ENCODE peak calls at places on chromosomes 2 and 18, in eight cellular contexts. W is lower lobe of right lung, Q is uterus, L is right atrium auricular region, F is psoas muscle, G is testis, N is upper lobe of right lung, B is fibroblast of lung. E is an unnamed sample.

GRCh38 chr2:195500878-195501277 is 156.1 kb upstream of the SLC39A10 start:
- DNase-seq in G (no peak), B (peak; percentile 6), Q (no peak), N (no peak), F (no peak), L (no peak), W (no peak), E (no peak)

GRCh38 chr18:3906072-3906471 is 456.1 kb downstream of the TGIF1 start:
- DNase-seq in Q (no peak), F (no peak), N (no peak), W (no peak), L (no peak), G (no peak), B (peak; percentile 36), E (no peak)

GRCh38 chr2:71601136-71602114 is 148.1 kb downstream of the DYSF start:
- DNase-seq in L (no peak), Q (no peak), B (no peak), N (peak; percentile 42), W (peak; percentile 27), F (peak; percentile 36), G (no peak), E (no peak)

GRCh38 chr2:185780890-185781289 is 42.3 kb downstream of the FSIP2 start:
- DNase-seq in W (no peak), F (no peak), G (no peak), B (peak; percentile 1), L (no peak), N (no peak), Q (no peak), E (no peak)

GRCh38 chr2:44718431-44718830 is 223.1 kb upstream of the SIX3 start:
- DNase-seq in G (no peak), N (no peak), W (no peak), L (no peak), B (no peak), Q (no peak), F (no peak), E (no peak)

GRCh38 chr2:219294356-219295351 is 14.5 kb downstream of the PTPRN start:
- DNase-seq in F (peak; percentile 93), Q (peak; percentile 88), B (peak; percentile 61), N (peak; percentile 94), G (peak; percentile 93), L (peak; percentile 87), W (peak; percentile 93), E (peak; percentile 60)

GRCh38 chr2:192546566-192546965 is 351.8 kb upstream of the TMEFF2 start:
- DNase-seq in F (no peak), N (no peak), B (no peak), Q (no peak), L (no peak), W (no peak), G (no peak), E (no peak)

GRCh38 chr2:11775384-11775783 is 29.0 kb downstream of the LPIN1 start:
- DNase-seq in N (no peak), L (no peak), F (no peak), W (no peak), G (no peak), B (peak; percentile 51), Q (no peak), E (no peak)

GRCh38 chr2:235034270-235035135 is 82.7 kb downstream of the SH3BP4 start:
- DNase-seq in F (no peak), G (no peak), N (peak; percentile 57), L (no peak), Q (no peak), B (no peak), W (no peak), E (no peak)

GRCh38 chr18:13572148-13572547 is 154.2 kb downstream of the FAM210A start:
- DNase-seq in Q (no peak), W (no peak), B (no peak), L (no peak), F (no peak), N (no peak), G (no peak), E (no peak)

GRCh38 chr18:10051877-10052631 is 138.2 kb downstream of the VAPA start:
- DNase-seq in W (no peak), B (peak; percentile 96), N (no peak), L (peak; percentile 88), Q (peak; percentile 87), G (peak; percentile 63), F (peak; percentile 72), E (peak; percentile 48)

GRCh38 chr2:180124273-180124881 is 117.3 kb upstream of the CWC22 start:
- DNase-seq in Q (no peak), G (no peak), N (no peak), B (peak; percentile 46), W (no peak), F (no peak), L (no peak), E (peak; percentile 59)

GRCh38 chr2:209431701-209432100 is 7.9 kb downstream of the MAP2 start:
- DNase-seq in F (no peak), Q (no peak), G (no peak), W (no peak), L (no peak), B (peak; percentile 85), N (no peak), E (no peak)

GRCh38 chr2:170848587-170848986 is 31.9 kb downstream of the GAD1 start:
- DNase-seq in G (no peak), L (no peak), W (no peak), Q (no peak), F (no peak), B (peak; percentile 79), N (no peak), E (peak; percentile 67)

GRCh38 chr18:75073654-75074053 is 135.3 kb downstream of the PTGR3 start:
- DNase-seq in F (no peak), Q (no peak), L (no peak), N (no peak), B (no peak), W (no peak), G (peak; percentile 9), E (no peak)

GRCh38 chr2:176081993-176082884 is 1.5 kb downstream of the EVX2 start:
- DNase-seq in W (no peak), N (no peak), L (peak; percentile 28), Q (no peak), F (no peak), G (no peak), B (no peak), E (no peak)

GRCh38 chr2:11764359-11764758 is 17.9 kb downstream of the LPIN1 start:
- DNase-seq in F (no peak), N (no peak), W (no peak), B (no peak), G (no peak), L (no peak), Q (no peak), E (no peak)

GRCh38 chr2:19358242-19359020 is at the start of gene OSR1:
- DNase-seq in B (peak; percentile 53), L (peak; percentile 75), W (no peak), Q (peak; percentile 75), G (peak; percentile 82), F (peak; percentile 85), N (no peak), E (peak; percentile 75)

GRCh38 chr2:60954139-60954538 is 63.4 kb upstream of the PEX13 start:
- DNase-seq in L (no peak), W (no peak), G (no peak), N (no peak), Q (no peak), B (no peak), F (no peak), E (no peak)

DNA sequence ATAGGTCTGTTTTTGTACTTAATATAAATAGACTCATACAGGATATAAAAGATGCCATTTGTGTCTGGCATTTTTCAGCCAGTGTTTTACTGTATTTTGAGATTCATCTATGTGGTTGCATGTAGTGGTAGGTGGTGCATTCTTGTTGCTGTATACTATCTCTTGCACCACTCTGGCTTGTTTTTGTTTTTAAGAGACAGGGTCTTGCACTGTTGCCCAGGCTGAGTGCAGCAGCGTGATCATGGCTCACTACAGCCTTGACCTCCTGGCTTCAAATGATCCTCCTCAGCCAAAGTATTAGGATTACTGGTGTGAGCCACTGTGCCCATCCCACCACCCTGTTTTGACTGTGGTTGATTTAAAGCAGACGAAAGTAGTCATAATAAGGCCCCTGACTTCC is 12.6 kb downstream of the HK2 start:
- DNase-seq in W (no peak), G (no peak), L (no peak), B (no peak), Q (no peak), F (no peak), N (no peak), E (no peak)
- H3K4me3 ChIP-seq in W (no peak overlapping the region), G (no peak overlapping the region), L (no peak overlapping the region), B (no peak overlapping the region), Q (no peak overlapping the region), F (no peak overlapping the region), N (no peak overlapping the region), E (no peak overlapping the region)

DNA sequence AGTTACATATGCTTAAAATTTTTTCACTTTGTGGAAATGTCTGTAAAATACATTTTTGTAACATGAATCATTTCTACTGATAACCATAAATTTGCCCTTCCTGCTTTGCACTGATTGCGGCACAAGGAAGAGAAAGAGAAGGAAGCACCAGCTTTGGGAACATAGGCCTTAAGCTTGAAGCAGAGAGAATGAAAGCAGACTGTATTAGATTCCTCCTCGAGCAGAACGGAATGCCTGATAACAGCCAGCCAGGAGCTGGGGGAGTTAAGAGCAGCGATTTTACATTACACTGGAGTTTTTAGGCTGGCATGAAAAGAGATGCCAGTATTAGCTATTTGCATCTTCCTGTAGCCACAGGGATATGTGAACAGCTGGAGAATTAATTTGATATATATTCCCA is 33.5 kb downstream of the CRIM1 start:
- DNase-seq in W (no peak), L (no peak), N (no peak), Q (no peak), F (no peak), G (peak; percentile 52), B (peak; percentile 64), E (peak; percentile 56)
- H3K27ac ChIP-seq in W (no peak overlapping the region), L (no peak overlapping the region), N (no peak overlapping the region), Q (no peak overlapping the region), F (peak overlapping the region; percentile 28), G (no peak overlapping the region), B (peak overlapping the region; percentile 20), E (peak overlapping the region; percentile 10)

DNA sequence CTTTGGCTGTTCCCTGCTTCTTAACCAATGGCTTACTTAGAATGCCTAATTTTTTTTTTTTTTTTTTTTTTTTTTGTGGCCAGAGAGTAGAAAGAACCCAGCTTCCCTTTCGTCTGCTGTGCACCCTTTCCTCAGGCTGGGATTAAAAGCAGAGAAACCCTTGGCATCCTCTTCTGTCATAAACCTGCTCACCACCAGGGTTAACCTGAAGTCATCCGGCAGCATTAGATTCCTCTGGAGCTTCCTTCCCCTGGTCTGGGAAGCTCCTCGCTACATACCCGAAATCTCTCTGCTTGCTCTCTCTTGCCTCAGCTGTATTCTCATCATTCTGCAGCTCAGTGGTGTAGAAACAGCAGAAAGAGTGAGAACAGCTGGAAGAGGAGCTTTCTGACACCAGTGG is 339.1 kb upstream of the MEIS1 start:
- DNase-seq in G (no peak), F (no peak), Q (no peak), N (no peak), W (no peak), L (no peak), B (no peak), E (no peak)
- TF ChIP-seq CTCF in G (no peak), F (no peak), Q (no peak), N (no peak), W (no peak), L (no peak), B (no peak), E (no peak)

DNA sequence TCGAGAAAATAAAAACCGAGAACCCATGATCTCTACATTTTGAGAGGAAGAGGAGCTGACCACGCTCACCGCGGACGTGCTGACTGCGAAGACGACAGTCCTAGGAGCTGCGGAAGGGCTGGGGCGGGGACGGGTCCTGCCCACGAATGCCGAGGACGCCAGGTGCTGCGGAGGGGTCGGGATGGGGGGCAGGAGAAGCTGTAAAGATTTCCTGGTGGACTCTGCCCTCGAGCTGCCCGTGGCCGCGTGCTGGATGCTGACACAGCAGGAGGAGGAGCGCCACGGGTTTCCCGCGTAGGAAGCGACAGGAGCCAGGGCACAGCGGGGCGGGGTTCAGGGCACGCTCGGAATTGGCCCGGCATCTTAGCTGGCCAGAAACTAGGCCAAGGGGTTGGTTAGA is 22.2 kb downstream of the ZSCAN30 start:
- DNase-seq in N (peak; percentile 64), B (no peak), F (peak; percentile 67), L (no peak), G (peak; percentile 33), W (peak; percentile 60), Q (peak; percentile 26), E (no peak)
- H3K4me3 ChIP-seq in N (peak overlapping the region; percentile 78), B (no peak overlapping the region), F (peak overlapping the region; percentile 73), L (peak overlapping the region; percentile 72), G (peak overlapping the region; percentile 68), W (peak overlapping the region; percentile 68), Q (peak overlapping the region; percentile 71), E (peak overlapping the region; percentile 52)